ENCODE peak calls at places on chromosomes 3 and 15, in five cellular contexts. O is OCI-LY7, Y is progenitor cell of endocrine pancreas, V is fibroblast of pulmonary artery, E is GM23338. H is an unnamed sample.

GRCh38 chr3:9934235-9934621 is 594 bp downstream of the CRELD1 start:
- DNase-seq in E (peak), O (peak), V (no peak), Y (no peak), H (peak)

GRCh38 chr3:38608961-38609360 is 40.5 kb downstream of the SCN5A start:
- DNase-seq in Y (no peak), V (no peak), O (no peak), E (no peak), H (no peak)

GRCh38 chr3:111517801-111518200 is 24.2 kb upstream of the CD96 start:
- DNase-seq in E (no peak), V (no peak), O (no peak), Y (no peak), H (no peak)

GRCh38 chr3:115042351-115042750 is 104.7 kb downstream of the ZBTB20 start:
- DNase-seq in O (no peak), Y (no peak), E (no peak), V (no peak), H (no peak)

GRCh38 chr3:47892284-47892683 is 89.3 kb downstream of the DHX30 start:
- DNase-seq in Y (no peak), E (peak), V (no peak), O (no peak), H (no peak)

GRCh38 chr15:35697549-35698299 is 151.8 kb upstream of the DPH6 start:
- DNase-seq in E (peak), V (peak), O (no peak), Y (no peak), H (no peak)

GRCh38 chr3:115363071-115363470 is 216.0 kb upstream of the ZBTB20 start:
- DNase-seq in O (no peak), E (no peak), V (no peak), Y (no peak), H (no peak)

GRCh38 chr3:96900600-96900999 is 86.2 kb downstream of the EPHA6 start:
- DNase-seq in V (no peak), O (no peak), Y (no peak), E (no peak), H (no peak)

GRCh38 chr3:184335661-184336483 is 1.5 kb upstream of the FAM131A start:
- DNase-seq in Y (peak), O (peak), V (peak), E (peak), H (peak)

GRCh38 chr3:64080839-64081630 is 57.7 kb upstream of the PSMD6 start:
- DNase-seq in V (no peak), O (no peak), E (no peak), Y (no peak), H (no peak)

GRCh38 chr15:75718326-75718725 is 5.7 kb upstream of the CSPG4 start:
- DNase-seq in Y (no peak), V (peak), O (no peak), E (no peak), H (no peak)

GRCh38 chr3:136657526-136657925 is 94.7 kb downstream of the STAG1 start:
- DNase-seq in Y (no peak), E (no peak), O (no peak), V (no peak), H (no peak)

GRCh38 chr3:136651585-136651984 is 100.6 kb downstream of the STAG1 start:
- DNase-seq in O (no peak), E (no peak), V (no peak), Y (no peak), H (no peak)

GRCh38 chr3:136659253-136659652 is 92.9 kb downstream of the STAG1 start:
- DNase-seq in E (peak), Y (no peak), O (peak), V (peak), H (peak)

DNA sequence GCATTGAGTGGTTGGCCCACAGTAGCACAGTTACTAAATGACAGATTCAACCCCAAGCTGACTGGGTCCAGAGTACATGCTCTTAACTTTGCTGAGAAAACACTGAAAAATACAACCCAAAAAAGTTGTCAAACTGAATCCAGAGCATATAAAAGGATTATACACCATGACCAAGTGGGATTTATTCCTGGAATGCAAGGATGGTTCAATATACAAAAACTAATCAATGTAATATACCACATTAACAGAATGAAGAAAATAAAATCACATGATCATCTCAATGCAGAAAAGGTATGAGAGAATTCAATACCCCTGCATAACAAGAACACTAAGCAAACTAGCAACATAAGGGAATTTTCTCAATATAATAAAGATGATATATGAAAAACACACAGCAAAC is 98.5 kb downstream of the STAG1 start:
- DNase-seq in E (no peak), Y (no peak), V (no peak), O (no peak), H (no peak)
- TF ChIP-seq CTCF in E (no peak), Y (no peak), V (no peak), O (no peak), H (no peak)

GRCh38 chr3:52682016-52682415 is 3.7 kb downstream of the PBRM1 start:
- DNase-seq in Y (no peak), O (no peak), E (peak), V (peak), H (peak)
- TF ChIP-seq CTCF in Y (peak), O (peak), E (peak), V (no peak), H (peak)

GRCh38 chr3:139044366-139045210 is at the start of gene PRR23C:
- DNase-seq in E (peak), O (no peak), V (no peak), Y (no peak), H (no peak)
- TF ChIP-seq CTCF in E (peak), O (no peak), V (no peak), Y (no peak), H (no peak)

DNA sequence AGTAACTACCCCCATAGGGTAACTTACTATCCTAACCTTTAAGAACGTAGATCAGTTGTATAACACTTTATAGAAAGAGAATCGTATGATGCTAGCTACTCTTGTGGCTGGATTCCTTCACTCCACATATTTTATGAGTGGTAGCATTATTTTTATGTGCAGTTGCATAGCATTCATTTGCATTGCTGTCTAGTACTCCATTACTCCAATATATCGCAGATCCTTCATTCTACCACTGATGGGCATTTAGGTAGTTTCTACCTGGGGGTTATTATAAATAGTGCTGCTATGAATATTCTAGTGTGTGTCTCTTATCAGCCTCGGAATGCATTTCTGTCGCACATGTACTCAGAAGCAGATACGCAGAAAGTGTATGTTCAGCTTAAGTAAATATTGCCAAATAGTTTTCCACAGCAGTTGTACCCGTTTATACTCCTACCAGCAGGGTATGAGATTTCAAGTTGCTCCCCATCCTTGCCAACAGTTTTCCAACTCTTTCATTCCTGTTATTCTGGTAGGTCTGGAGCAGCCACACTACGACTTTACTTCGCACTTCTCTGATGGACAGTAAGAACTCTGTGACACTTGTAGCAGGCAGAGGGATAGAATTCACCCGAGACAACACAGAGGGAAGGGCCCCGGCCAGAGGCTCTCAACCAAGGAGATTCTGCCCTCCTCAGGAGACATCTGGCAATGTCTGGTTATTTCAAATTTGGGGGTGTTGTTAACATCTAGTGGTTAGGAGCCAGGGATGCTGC is 9.8 kb upstream of the VGLL4 start:
- DNase-seq in Y (no peak), V (no peak), O (no peak), E (peak), H (peak)
- TF ChIP-seq CTCF in Y (no peak), V (no peak), O (peak), E (peak), H (peak)

H was measured in NB4.